ENCODE peak calls at places on chromosomes 13 and 19, in six cellular contexts. L is posterior cingulate gyrus; Q is NCI-H1436; Z is activated CD4-positive, alpha-beta T cell treated with anti-CD3 and anti-CD28 coated beads, Interleukin-2, amount 50 U/mL, for 1 hour; X is NCI-H748 treated with DMSO at 0.1 percent for 48 hours; S is stimulated activated naive B cell treated with anti-CD40 and anti-IgM and Interleukin-4, amounts not matched to agents 10 μg/mL and 1 μg/mL and 100 μg/mL, for 72 hours. G is an unnamed sample.

GRCh38 chr19:46716672-46717033 is 261 bp downstream of the PRKD2 start:
- DNase-seq in L (no peak), X (no peak), Q (no peak), S (no peak), Z (no peak), G (no peak)

GRCh38 chr19:55257461-55258411 is 1.1 kb downstream of the PPP6R1 start:
- DNase-seq in L (no peak), S (no peak), Z (peak), Q (no peak), X (no peak), G (no peak)

GRCh38 chr19:38617764-38618589 is at the start of gene MAP4K1:
- DNase-seq in Q (peak), L (no peak), Z (peak), X (peak), S (peak), G (peak)

GRCh38 chr19:48491793-48492123 is 19.9 kb downstream of the LMTK3 start:
- DNase-seq in X (no peak), S (no peak), Q (no peak), Z (no peak), L (no peak), G (no peak)

GRCh38 chr19:8557637-8558238 is 19.5 kb downstream of the MYO1F start:
- DNase-seq in L (no peak), X (no peak), Z (no peak), Q (no peak), S (no peak), G (no peak)

GRCh38 chr19:11540642-11541041 is 2.0 kb downstream of the CNN1 start:
- DNase-seq in X (no peak), Z (no peak), L (no peak), Q (no peak), S (no peak), G (no peak)

GRCh38 chr13:106083620-106084350 is 451.7 kb downstream of the EFNB2 start:
- DNase-seq in L (peak), Z (no peak), S (no peak), X (peak), Q (no peak), G (no peak)

GRCh38 chr13:28353679-28354078 is 141.2 kb downstream of the FLT1 start:
- DNase-seq in L (no peak), Q (no peak), S (no peak), X (no peak), Z (no peak), G (no peak)

GRCh38 chr13:52405767-52406494 is at the start of gene THSD1:
- DNase-seq in Q (no peak), L (peak), X (no peak), S (no peak), Z (peak), G (peak)